ENCODE peak calls at places on chromosome 19, in ten cellular contexts. Q, U, D, S, J, V, P, I, Z and B are unnamed samples.

GRCh38 chr19:37513397-37513796 is 6.7 kb downstream of the ZNF793 start:
- DNase-seq in V (no peak), S (peak), D (no peak), P (no peak), Z (no peak), U (no peak), Q (no peak), J (no peak), I (no peak), B (no peak)

GRCh38 chr19:5216141-5216847 is 124.3 kb downstream of the PTPRS start:
- DNase-seq in J (no peak), I (no peak), V (no peak), Z (no peak), Q (peak), D (no peak), P (no peak), U (no peak), S (no peak), B (no peak)

GRCh38 chr19:58519087-58519354 is 589 bp downstream of the ZBTB45 start:
- DNase-seq in Q (no peak), U (peak), J (peak), I (peak), S (peak), V (peak), P (peak), Z (peak), D (peak), B (peak)

GRCh38 chr19:16470911-16471811 is 609 bp downstream of the EPS15L1 start:
- DNase-seq in Q (no peak), V (peak), P (no peak), S (peak), Z (peak), I (peak), D (peak), U (peak), J (peak), B (no peak)

GRCh38 chr19:46970815-46971214 is 48.8 kb upstream of the NPAS1 start:
- DNase-seq in V (no peak), Q (no peak), S (no peak), I (no peak), P (peak), U (no peak), D (no peak), Z (no peak), J (no peak), B (no peak)

GRCh38 chr19:20151617-20152145 is 15.3 kb upstream of the ZNF486 start:
- DNase-seq in J (no peak), V (no peak), D (no peak), Q (no peak), I (no peak), P (no peak), Z (no peak), S (no peak), U (no peak), B (no peak)

GRCh38 chr19:23787106-23787505 is 28.4 kb upstream of the ZNF681 start:
- DNase-seq in D (no peak), Z (peak), J (no peak), V (no peak), U (peak), S (peak), I (no peak), P (no peak), Q (no peak), B (no peak)

GRCh38 chr19:45676851-45677263 is 8.8 kb downstream of the GIPR start:
- DNase-seq in Q (no peak), P (no peak), Z (no peak), I (peak), J (peak), S (no peak), U (no peak), V (peak), D (peak), B (no peak)

GRCh38 chr19:17394891-17395415 is 957 bp upstream of the CCDC194 start:
- DNase-seq in U (peak), S (peak), D (no peak), I (peak), Z (peak), V (peak), P (no peak), Q (no peak), J (peak), B (no peak)

GRCh38 chr19:34067861-34068271 is 104.4 kb upstream of the LSM14A start:
- DNase-seq in J (no peak), S (no peak), D (no peak), P (no peak), I (no peak), Z (no peak), Q (no peak), V (no peak), U (no peak), B (no peak)
- H3K4me3 ChIP-seq in J (no peak), S (no peak), D (no peak), P (no peak), I (no peak), Z (no peak), Q (no peak), V (no peak), U (no peak), B (no peak)

DNA sequence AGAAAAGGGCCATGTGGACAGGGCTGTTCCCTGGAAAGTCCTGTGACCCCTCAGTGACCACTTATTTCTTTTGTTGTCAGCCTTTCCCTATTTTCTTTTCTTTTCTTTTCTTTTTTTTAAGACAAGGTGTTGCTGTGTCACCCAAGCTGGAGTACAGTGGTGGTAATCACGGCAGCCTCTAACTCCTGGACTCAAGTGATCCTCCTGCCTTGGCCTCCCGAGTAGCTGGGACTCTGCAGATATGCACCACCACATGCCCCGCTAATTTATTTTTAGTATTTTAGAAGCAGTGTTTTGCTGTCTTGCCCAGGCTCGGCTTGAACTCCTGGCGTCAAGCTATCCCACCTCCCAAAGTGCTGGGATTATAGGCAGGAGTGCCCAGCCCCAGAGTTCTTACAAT is 1.1 kb upstream of the GPI start:
- DNase-seq in Q (no peak), V (no peak), Z (no peak), P (no peak), D (no peak), J (no peak), U (no peak), S (no peak), I (no peak), B (no peak)
- TF ChIP-seq CTCF in Q (no peak), V (no peak), Z (no peak), P (no peak), D (no peak), J (no peak), U (no peak), S (no peak), I (no peak), B (no peak)

DNA sequence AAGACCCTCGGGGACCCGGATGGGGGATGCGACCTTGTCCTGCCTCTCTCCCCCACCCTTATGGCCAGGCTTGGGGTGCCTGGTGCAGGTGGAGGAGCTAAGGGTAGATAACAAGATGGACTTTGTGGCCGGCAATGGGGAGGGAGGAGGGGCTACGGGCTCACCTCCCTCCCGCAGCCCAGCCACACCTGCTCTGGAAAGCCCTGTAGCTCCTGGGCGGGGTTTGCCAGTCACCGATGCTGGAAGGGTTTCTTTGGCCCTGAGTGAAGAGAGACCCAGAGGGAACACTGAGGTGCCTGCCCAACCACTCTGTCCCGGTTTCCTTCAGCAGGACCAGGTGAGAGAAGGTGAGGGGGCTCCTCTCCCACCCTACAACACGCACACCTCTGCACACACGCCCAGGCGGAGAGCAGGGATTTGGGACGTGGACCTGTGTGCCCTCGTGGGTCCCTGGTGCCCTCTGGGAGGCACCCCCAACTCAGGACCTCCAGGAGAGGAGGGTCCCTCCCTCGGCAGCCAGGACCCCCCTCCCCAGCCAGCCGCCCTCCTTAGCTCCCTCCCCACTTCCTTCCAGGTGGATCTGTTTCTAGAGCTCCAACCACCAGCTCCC is at the start of gene FUT2:
- DNase-seq in Z (no peak), Q (no peak), V (no peak), I (no peak), J (peak), U (no peak), D (peak), P (no peak), S (no peak), B (no peak)
- H3K4me3 ChIP-seq in Z (no peak), Q (no peak), V (peak), I (no peak), J (peak), U (peak), D (peak), P (no peak), S (no peak), B (peak)

GRCh38 chr19:50147462-50148423 is 15.3 kb downstream of the IZUMO2 start:
- DNase-seq in V (peak), D (peak), Z (peak), J (peak), P (peak), Q (peak), S (peak), I (peak), U (peak), B (peak)
- TF ChIP-seq CTCF in V (peak), D (no peak), Z (no peak), J (peak), P (peak), Q (no peak), S (peak), I (no peak), U (peak), B (peak)

GRCh38 chr19:30717381-30717780 is 345.2 kb downstream of the ZNF536 start:
- DNase-seq in I (no peak), Z (no peak), V (no peak), S (no peak), P (no peak), U (no peak), Q (no peak), D (no peak), J (no peak), B (no peak)

GRCh38 chr19:30719991-30720329 is 347.8 kb downstream of the ZNF536 start:
- DNase-seq in S (no peak), I (no peak), Q (no peak), Z (peak), V (no peak), D (no peak), U (no peak), J (peak), P (no peak), B (no peak)

GRCh38 chr19:30719189-30719990 is 347.2 kb downstream of the ZNF536 start:
- DNase-seq in P (no peak), I (no peak), Z (peak), Q (no peak), J (peak), V (peak), D (peak), S (peak), U (no peak), B (no peak)

GRCh38 chr19:30718014-30718413 is 345.8 kb downstream of the ZNF536 start:
- DNase-seq in I (no peak), P (no peak), S (no peak), Q (no peak), D (no peak), U (no peak), V (no peak), Z (no peak), J (no peak), B (no peak)

DNA sequence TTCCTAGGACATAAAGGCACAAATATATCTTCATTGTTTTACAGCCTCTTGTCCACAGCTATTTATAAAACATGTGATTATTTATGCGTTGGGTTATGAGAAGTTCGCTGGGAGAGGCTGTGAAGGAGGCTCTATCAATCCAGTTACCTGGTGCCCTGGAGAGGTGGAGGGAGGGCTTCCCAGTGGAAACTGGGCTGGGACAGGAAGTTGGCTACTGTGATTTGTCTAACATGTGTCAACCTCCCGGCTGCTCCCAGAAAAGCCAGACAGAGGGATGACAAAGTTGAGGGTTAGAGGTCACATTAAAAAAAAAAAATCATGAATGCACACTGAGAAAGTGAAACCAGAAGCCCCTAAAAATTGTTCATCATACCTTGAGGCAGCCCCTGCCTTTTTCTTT is 346.5 kb downstream of the ZNF536 start:
- DNase-seq in I (no peak), Q (no peak), S (no peak), Z (no peak), V (no peak), P (no peak), J (peak), U (no peak), D (no peak), B (no peak)
- H3K4me3 ChIP-seq in I (no peak), Q (no peak), S (no peak), Z (no peak), V (peak), P (no peak), J (peak), U (no peak), D (peak), B (no peak)

DNA sequence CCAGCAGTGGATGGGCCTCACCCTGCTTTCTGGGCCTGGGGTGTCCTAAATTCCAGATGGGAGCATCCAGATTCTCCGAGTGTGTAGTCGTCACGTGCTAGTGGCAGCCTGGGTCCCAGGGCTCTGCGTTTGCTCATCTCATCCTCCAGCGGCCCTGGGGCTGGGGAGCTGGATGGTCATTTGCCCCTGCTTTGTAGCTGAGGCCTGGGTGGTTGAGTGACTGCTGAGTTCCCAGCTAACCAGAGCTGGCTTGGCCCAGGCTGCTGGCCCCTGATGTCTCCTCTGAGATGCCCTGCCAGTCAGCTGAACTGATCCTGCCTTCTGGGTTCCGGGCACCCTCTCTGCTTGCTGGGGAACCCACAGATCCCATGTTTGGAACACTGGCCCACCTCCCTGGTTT is 22.5 kb upstream of the CRTC1 start:
- DNase-seq in Z (no peak), Q (no peak), V (no peak), U (no peak), P (no peak), J (no peak), I (no peak), S (no peak), D (no peak), B (no peak)
- TF ChIP-seq CTCF in Z (no peak), Q (no peak), V (no peak), U (no peak), P (no peak), J (no peak), I (no peak), S (no peak), D (no peak), B (no peak)